ENCODE peak calls at places on chromosomes 2 and 18, in ten cellular contexts. I, A, K, J, D, Z, H, Y, X and V are unnamed samples.

GRCh38 chr2:159091981-159092380 is 123.5 kb downstream of the TANC1 start:
- DNase-seq in Y (no peak), I (no peak), D (no peak), J (no peak), H (no peak), A (no peak), Z (no peak), K (no peak), X (no peak), V (no peak)

GRCh38 chr2:188974184-188974583 is at the start of gene COL3A1:
- DNase-seq in K (no peak), X (peak), A (no peak), H (peak), J (peak), I (no peak), Z (no peak), D (no peak), Y (no peak), V (no peak)

GRCh38 chr2:75574106-75574505 is 13.4 kb upstream of the EVA1A start:
- DNase-seq in Z (no peak), Y (peak), H (peak), X (no peak), J (peak), I (peak), K (peak), A (no peak), D (no peak), V (no peak)

GRCh38 chr2:28172114-28172898 is 220.4 kb upstream of the FOSL2 start:
- DNase-seq in Y (no peak), I (no peak), A (no peak), J (peak), K (no peak), Z (no peak), D (no peak), X (no peak), H (no peak), V (no peak)

GRCh38 chr2:171813729-171814128 is 80.3 kb downstream of the SLC25A12 start:
- DNase-seq in H (no peak), J (no peak), D (no peak), X (no peak), K (no peak), A (no peak), Z (no peak), Y (no peak), I (no peak), V (no peak)

GRCh38 chr2:219639356-219639755 is 11.9 kb downstream of the SLC4A3 start:
- DNase-seq in J (no peak), D (no peak), Z (no peak), K (no peak), A (no peak), X (no peak), I (no peak), H (no peak), Y (no peak), V (no peak)

GRCh38 chr2:38720613-38721241 is 30.4 kb downstream of the SRSF7 start:
- DNase-seq in H (peak), K (peak), D (no peak), A (no peak), Y (peak), X (peak), Z (peak), J (peak), I (no peak), V (peak)

GRCh38 chr2:20665261-20666113 is 1.5 kb upstream of the GDF7 start:
- DNase-seq in A (no peak), Y (no peak), D (no peak), Z (no peak), J (no peak), I (no peak), H (no peak), X (no peak), K (no peak), V (no peak)

GRCh38 chr18:28594034-28594433 is 417.1 kb upstream of the CDH2 start:
- DNase-seq in H (peak), X (no peak), K (no peak), Y (peak), I (no peak), D (no peak), J (no peak), Z (no peak), A (no peak), V (peak)

GRCh38 chr2:212832211-212833195 is 293.9 kb upstream of the ERBB4 start:
- DNase-seq in K (no peak), Z (no peak), A (no peak), X (no peak), Y (no peak), J (no peak), H (no peak), D (no peak), I (no peak), V (no peak)

GRCh38 chr2:157413342-157414035 is 30.4 kb downstream of the CYTIP start:
- DNase-seq in D (peak), Z (no peak), X (no peak), A (no peak), K (no peak), H (no peak), Y (no peak), I (no peak), J (no peak), V (no peak)

GRCh38 chr18:13159579-13159978 is 59.0 kb upstream of the LDLRAD4 start:
- DNase-seq in A (peak), I (peak), K (peak), X (peak), Y (peak), J (peak), H (peak), Z (no peak), D (peak), V (peak)

GRCh38 chr2:201071305-201072200 is at the start of the genes HYCC2 and NDUFB3:
- DNase-seq in J (peak), H (peak), D (peak), I (peak), Y (peak), K (peak), X (peak), Z (peak), A (peak), V (peak)

GRCh38 chr2:41394541-41394940 is 653.3 kb upstream of the PKDCC start:
- DNase-seq in I (no peak), X (no peak), H (no peak), A (no peak), Z (no peak), K (no peak), D (no peak), Y (no peak), J (no peak), V (no peak)

GRCh38 chr2:33273479-33273878 is 203.0 kb upstream of the RASGRP3 start:
- DNase-seq in H (no peak), D (no peak), Z (no peak), J (no peak), K (no peak), Y (no peak), I (no peak), A (no peak), X (no peak), V (no peak)

GRCh38 chr2:133317161-133317560 is 251.1 kb downstream of the NCKAP5 start:
- DNase-seq in J (no peak), D (no peak), A (no peak), I (no peak), K (no peak), Z (no peak), H (no peak), X (no peak), Y (no peak), V (no peak)

GRCh38 chr2:96116879-96117533 is 635 bp upstream of the ADRA2B start:
- DNase-seq in I (no peak), Z (peak), Y (peak), D (peak), X (no peak), J (no peak), A (no peak), K (peak), H (peak), V (no peak)

GRCh38 chr2:120856421-120856862 is 120.8 kb downstream of the GLI2 start:
- DNase-seq in Y (no peak), D (no peak), A (no peak), X (peak), K (peak), J (peak), I (no peak), Z (no peak), H (peak), V (no peak)

GRCh38 chr18:26215247-26215970 is 10.8 kb upstream of the TAF4B start:
- DNase-seq in J (no peak), X (no peak), H (no peak), A (peak), I (no peak), Z (no peak), D (peak), Y (no peak), K (no peak), V (no peak)

GRCh38 chr18:79413426-79413825 is 17.7 kb downstream of the NFATC1 start:
- DNase-seq in K (no peak), A (no peak), Z (no peak), D (no peak), X (no peak), J (no peak), I (no peak), Y (no peak), H (no peak), V (no peak)

GRCh38 chr18:7102131-7102530 is 15.5 kb downstream of the LAMA1 start:
- DNase-seq in K (no peak), D (no peak), H (no peak), Y (no peak), X (no peak), A (no peak), I (no peak), J (no peak), Z (no peak), V (peak)

GRCh38 chr2:26770986-26771586 is 7.0 kb downstream of the SLC35F6 start:
- DNase-seq in D (no peak), X (peak), I (peak), Z (peak), K (peak), H (peak), J (peak), Y (peak), A (no peak), V (peak)

GRCh38 chr2:14634223-14634884 is 1.8 kb downstream of the LRATD1 start:
- DNase-seq in Y (peak), A (no peak), K (peak), Z (peak), I (peak), J (peak), H (peak), D (no peak), X (peak), V (no peak)

GRCh38 chr2:16325613-16326510 is 339.8 kb downstream of the CYRIA start:
- DNase-seq in K (no peak), J (no peak), H (no peak), I (no peak), X (no peak), Z (no peak), Y (no peak), A (no peak), D (no peak), V (no peak)

GRCh38 chr2:239034561-239035341 is 186.9 kb downstream of the TWIST2 start:
- DNase-seq in J (no peak), Y (no peak), H (no peak), A (no peak), I (no peak), X (no peak), Z (no peak), D (no peak), K (no peak), V (no peak)

GRCh38 chr2:138767101-138767500 is 13.1 kb downstream of the NXPH2 start:
- DNase-seq in J (no peak), I (no peak), A (no peak), H (no peak), Z (no peak), D (no peak), Y (peak), K (no peak), X (no peak), V (no peak)